ENCODE peak calls at places on chromosomes 13 and 19, in ten cellular contexts. U is AG20443; Z is cardiac muscle cell; Y is NCI-H82; R is DMS153; D is lung; L is stomach; C is CD4-positive, alpha-beta memory T cell; S is stimulated activated CD8-positive, alpha-beta memory T cell treated with anti-CD3 and anti-CD28 coated beads, Interleukin-4, amount 100 ng/mL, for 4 hours; B is left ventricle myocardium inferior. A is an unnamed sample.
A peak's percentile ranks its signal among the peaks of the same experiment; 100 is the strongest.

GRCh38 chr13:40974460-40975407 is 44.4 kb downstream of the ELF1 start:
- DNase-seq in C (peak; percentile 70), R (no peak), L (no peak), S (no peak), U (peak; percentile 39), Y (peak; percentile 82), D (no peak), B (no peak), Z (peak; percentile 89), A (no peak)

GRCh38 chr19:48966541-48967345 is 1.6 kb downstream of the FTL start:
- DNase-seq in B (no peak), Y (no peak), S (no peak), Z (peak; percentile 34), D (no peak), R (no peak), L (no peak), C (no peak), U (no peak), A (no peak)

GRCh38 chr13:73948848-73949529 is 185.2 kb downstream of the KLF12 start:
- DNase-seq in Z (no peak), D (no peak), R (no peak), S (no peak), U (no peak), L (no peak), Y (no peak), B (no peak), C (no peak), A (no peak)

GRCh38 chr19:3668331-3669133 is 31.7 kb downstream of the PIP5K1C start:
- DNase-seq in L (no peak), Z (peak; percentile 41), C (no peak), D (no peak), S (no peak), B (no peak), Y (peak; percentile 12), U (no peak), R (no peak), A (no peak)

GRCh38 chr13:67148219-67148583 is 81.9 kb downstream of the PCDH9 start:
- DNase-seq in S (no peak), Y (no peak), R (no peak), D (no peak), C (no peak), U (peak; percentile 3), L (no peak), B (no peak), Z (peak; percentile 52), A (no peak)

GRCh38 chr13:46489586-46490023 is 63.4 kb upstream of the LRCH1 start:
- DNase-seq in Y (no peak), S (no peak), L (no peak), Z (peak; percentile 77), U (peak; percentile 74), B (no peak), D (no peak), R (no peak), C (no peak), A (no peak)

GRCh38 chr19:19064098-19064722 is 416 bp downstream of the SLC25A42 start:
- DNase-seq in B (no peak), Z (no peak), C (no peak), U (peak; percentile 58), R (no peak), D (no peak), Y (peak; percentile 92), S (no peak), L (no peak), A (no peak)

GRCh38 chr13:30154531-30154930 is 152.8 kb downstream of the KATNAL1 start:
- DNase-seq in B (no peak), R (no peak), S (no peak), Y (no peak), C (no peak), U (no peak), D (no peak), L (no peak), Z (no peak), A (no peak)

GRCh38 chr19:49681830-49682229 is 4.8 kb downstream of the PRMT1 start:
- DNase-seq in U (no peak), Z (no peak), B (no peak), S (no peak), R (no peak), L (no peak), Y (no peak), D (no peak), C (no peak), A (no peak)

GRCh38 chr19:934865-935422 is 9.1 kb downstream of the ARID3A start:
- DNase-seq in B (peak; percentile 88), L (peak; percentile 97), D (peak; percentile 91), Z (peak; percentile 90), S (no peak), Y (no peak), C (no peak), R (peak; percentile 22), U (peak; percentile 63), A (no peak)

GRCh38 chr19:16019691-16020448 is 56.4 kb upstream of the TPM4 start:
- DNase-seq in L (no peak), B (no peak), U (no peak), Z (no peak), D (no peak), R (no peak), S (no peak), Y (no peak), C (no peak), A (no peak)

GRCh38 chr13:41286370-41286769 is 23.0 kb upstream of the MTRF1 start:
- DNase-seq in B (no peak), R (no peak), C (peak; percentile 23), Y (no peak), D (no peak), S (no peak), U (no peak), L (no peak), Z (no peak), A (no peak)

GRCh38 chr13:28641600-28641926 is 17.4 kb upstream of the POMP start:
- DNase-seq in Z (peak; percentile 30), D (no peak), B (no peak), S (no peak), U (no peak), R (no peak), L (no peak), C (no peak), Y (no peak), A (no peak)

A was measured in cortex of kidney.